ENCODE peak calls at places on chromosomes 4 and X, in five cellular contexts. M is K562, Z is GM12878, F is H1, G is HepG2. D is an unnamed sample.

GRCh38 chrX:148500428-148501120 is at the start of gene AFF2:
- DNase-seq in M (no peak), G (no peak), Z (no peak), F (no peak), D (peak)

GRCh38 chr4:39335566-39335965 is 30.6 kb downstream of the RFC1 start:
- DNase-seq in M (no peak), G (no peak), F (no peak), Z (no peak), D (no peak)

GRCh38 chrX:281166-281999 is at the start of gene PLCXD1:
- DNase-seq in Z (no peak), F (peak), M (peak), G (peak), D (peak)

GRCh38 chr4:156875697-156876096 is 95.9 kb downstream of the PDGFC start:
- DNase-seq in M (no peak), F (no peak), Z (no peak), G (no peak), D (no peak)

GRCh38 chr4:113222006-113222405 is 172.6 kb downstream of the ANK2 start:
- DNase-seq in G (no peak), Z (no peak), M (no peak), F (no peak), D (no peak)

GRCh38 chr4:69054578-69055200 is 41.6 kb upstream of the UGT2B7 start:
- DNase-seq in M (no peak), G (peak), Z (no peak), F (no peak), D (no peak)

GRCh38 chrX:22057667-22058066 is 25.5 kb downstream of the PHEX start:
- DNase-seq in Z (no peak), G (no peak), F (no peak), M (no peak), D (no peak)

GRCh38 chrX:132612990-132613564 is 124.2 kb upstream of the MBNL3 start:
- DNase-seq in M (peak), Z (no peak), G (no peak), F (no peak), D (peak)

GRCh38 chr4:135418353-135418752 is 1216.8 kb upstream of the PABPC4L start:
- DNase-seq in G (peak), Z (no peak), F (no peak), M (no peak), D (peak)

GRCh38 chr4:35124116-35124515 is 1120.2 kb downstream of the ARAP2 start:
- DNase-seq in M (no peak), Z (no peak), G (no peak), F (no peak), D (no peak)

GRCh38 chrX:26007462-26007861 is 130.7 kb upstream of the MAGEB18 start:
- DNase-seq in G (no peak), F (no peak), M (no peak), Z (no peak), D (no peak)

GRCh38 chrX:149274516-149275105 is 230.5 kb downstream of the IDS start:
- DNase-seq in G (no peak), F (no peak), Z (no peak), M (no peak), D (no peak)

GRCh38 chr4:186723207-186724047 is at the start of gene FAT1:
- DNase-seq in G (peak), Z (no peak), M (peak), F (no peak), D (peak)

GRCh38 chr4:136283973-136284372 is 1248.3 kb downstream of the PCDH18 start:
- DNase-seq in G (no peak), Z (no peak), F (no peak), M (no peak), D (no peak)

GRCh38 chr4:17958185-17958584 is 63.4 kb downstream of the LCORL start:
- DNase-seq in Z (no peak), M (no peak), G (no peak), F (no peak), D (no peak)

GRCh38 chr4:113657834-113658233 is 103.7 kb downstream of the CAMK2D start:
- DNase-seq in G (no peak), Z (no peak), M (no peak), F (no peak), D (no peak)

GRCh38 chrX:24148118-24148517 is 1.4 kb upstream of the ZFX start:
- DNase-seq in F (no peak), M (no peak), G (no peak), Z (no peak), D (no peak)

GRCh38 chrX:12979630-12980015 is 4.7 kb downstream of the TMSB4X start:
- DNase-seq in Z (no peak), G (no peak), F (no peak), M (no peak), D (no peak)

GRCh38 chrX:45360571-45360970 is 159.9 kb upstream of the DIPK2B start:
- DNase-seq in M (no peak), F (no peak), G (no peak), Z (no peak), D (no peak)

GRCh38 chr4:7368296-7368695 is 66.4 kb downstream of the PSAPL1 start:
- DNase-seq in G (no peak), M (no peak), Z (no peak), F (no peak), D (no peak)

GRCh38 chr4:7367361-7367760 is 67.4 kb downstream of the PSAPL1 start:
- DNase-seq in M (no peak), F (no peak), Z (no peak), G (no peak), D (no peak)

GRCh38 chr4:7366180-7366957 is 68.4 kb downstream of the PSAPL1 start:
- DNase-seq in M (no peak), F (no peak), G (no peak), Z (no peak), D (peak)

GRCh38 chr4:7366958-7367353 is 67.8 kb downstream of the PSAPL1 start:
- DNase-seq in M (no peak), F (no peak), Z (no peak), G (no peak), D (no peak)

GRCh38 chr4:7367894-7368293 is 66.8 kb downstream of the PSAPL1 start:
- DNase-seq in G (no peak), F (no peak), M (no peak), Z (no peak), D (no peak)
- TF ChIP-seq EZH2 in G (no peak), F (no peak), M (no peak), Z (no peak), D (no peak)

DNA sequence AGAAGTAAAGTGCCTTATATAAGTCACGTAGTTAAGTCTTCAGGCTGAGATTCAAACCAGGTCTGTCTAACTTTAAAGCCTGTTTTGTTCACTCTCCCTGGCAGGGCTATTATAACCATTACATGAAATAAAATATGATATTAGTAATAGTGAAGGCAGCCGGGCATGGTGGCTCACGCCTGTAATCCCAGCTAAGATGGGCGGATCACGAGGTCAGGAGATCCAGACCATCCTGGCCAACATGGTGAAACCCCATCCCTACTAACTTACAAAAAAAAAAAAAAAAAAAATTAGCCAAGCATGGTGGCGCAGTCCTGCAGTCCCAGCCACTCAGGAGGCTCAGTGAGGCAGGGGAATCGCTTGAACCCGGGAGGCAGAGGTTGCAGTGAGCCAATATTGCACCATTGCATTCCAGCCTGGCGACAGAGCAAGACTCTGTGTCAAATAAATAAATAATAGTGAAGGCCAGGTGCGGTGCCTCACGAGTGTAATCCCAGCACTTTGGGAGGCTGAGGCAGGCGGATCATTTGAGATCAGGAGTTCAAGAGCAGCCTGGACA is 22.1 kb upstream of the SOWAHD start:
- DNase-seq in Z (no peak), F (no peak), G (peak), M (no peak), D (no peak)
- TF ChIP-seq CREB1 in Z (no peak), F (no peak), G (no peak), M (no peak), D (no peak)

GRCh38 chr4:5051210-5051691 is at the start of gene STK32B:
- DNase-seq in F (peak), M (peak), G (no peak), Z (no peak), D (peak)
- TF ChIP-seq EZH2 in F (no peak), M (no peak), G (no peak), Z (no peak), D (no peak)

GRCh38 chr4:10891866-10892265 is 207.3 kb upstream of the CLNK start:
- DNase-seq in Z (no peak), F (no peak), G (no peak), M (no peak), D (no peak)
- TF ChIP-seq CREB1 in Z (no peak), F (no peak), G (no peak), M (no peak), D (no peak)

GRCh38 chr4:92305878-92306520 is 2.2 kb downstream of the GRID2 start:
- DNase-seq in G (no peak), M (no peak), F (no peak), Z (no peak), D (peak)
- TF ChIP-seq EZH2 in G (no peak), M (no peak), F (no peak), Z (no peak), D (no peak)

GRCh38 chr4:183905593-183906485 is 732 bp downstream of the STOX2 start:
- DNase-seq in G (no peak), Z (no peak), F (peak), M (no peak), D (peak)

GRCh38 chr4:183906736-183907651 is 1.9 kb downstream of the STOX2 start:
- DNase-seq in G (no peak), M (no peak), Z (no peak), F (no peak), D (peak)

GRCh38 chr4:183906486-183906735 is 1.3 kb downstream of the STOX2 start:
- DNase-seq in G (no peak), F (no peak), M (no peak), Z (no peak), D (no peak)

GRCh38 chr4:183908284-183908683 is 3.2 kb downstream of the STOX2 start:
- DNase-seq in F (no peak), G (no peak), M (no peak), Z (no peak), D (no peak)

DNA sequence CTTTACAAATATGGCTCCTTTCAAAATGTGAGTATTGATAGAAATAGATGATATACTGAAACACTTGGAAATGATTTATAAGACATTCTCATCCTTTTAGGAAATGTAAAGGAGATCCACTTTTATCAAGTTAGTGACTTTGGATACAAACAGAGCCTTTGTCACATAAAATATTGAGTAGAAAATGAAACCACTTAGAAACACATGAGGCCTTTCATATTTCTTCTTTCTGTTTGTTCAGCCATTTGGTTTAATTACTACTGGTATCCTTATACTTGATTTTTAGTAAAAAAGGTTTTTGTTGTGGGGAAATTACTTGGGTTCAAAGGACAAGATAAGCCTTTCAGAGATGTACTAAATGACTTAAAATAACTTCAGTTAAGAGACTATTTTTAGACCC is 4.1 kb downstream of the STOX2 start:
- DNase-seq in F (no peak), G (no peak), Z (no peak), M (no peak), D (no peak)
- TF ChIP-seq CREB1 in F (no peak), G (no peak), Z (no peak), M (no peak), D (no peak)

DNA sequence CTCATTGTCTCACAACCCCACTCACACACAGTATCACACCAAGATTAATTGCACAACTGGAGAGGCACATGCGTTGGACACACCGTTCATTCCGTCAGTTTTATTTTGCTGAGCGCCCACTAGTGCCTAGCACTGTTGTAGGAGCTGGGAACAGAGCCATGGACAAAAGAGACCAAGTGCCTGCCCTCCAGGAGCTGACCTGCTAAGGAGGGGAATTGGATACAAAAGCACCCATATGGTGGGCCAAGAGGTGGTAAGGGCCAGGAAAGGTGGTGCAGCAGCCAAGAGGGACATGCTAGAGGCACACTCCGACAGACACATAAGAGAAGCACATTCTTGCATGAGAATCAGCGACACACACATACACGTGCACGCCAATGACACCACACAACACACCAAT is 705 bp upstream of the CRMP1 start:
- DNase-seq in G (no peak), Z (no peak), F (no peak), M (no peak), D (no peak)
- TF ChIP-seq EZH2 in G (no peak), Z (no peak), F (no peak), M (no peak), D (peak)

GRCh38 chr4:8025668-8026067 is 86.0 kb upstream of the AFAP1 start:
- DNase-seq in M (no peak), Z (no peak), F (no peak), G (no peak), D (no peak)
- TF ChIP-seq CREB1 in M (no peak), Z (no peak), F (no peak), G (no peak), D (no peak)

DNA sequence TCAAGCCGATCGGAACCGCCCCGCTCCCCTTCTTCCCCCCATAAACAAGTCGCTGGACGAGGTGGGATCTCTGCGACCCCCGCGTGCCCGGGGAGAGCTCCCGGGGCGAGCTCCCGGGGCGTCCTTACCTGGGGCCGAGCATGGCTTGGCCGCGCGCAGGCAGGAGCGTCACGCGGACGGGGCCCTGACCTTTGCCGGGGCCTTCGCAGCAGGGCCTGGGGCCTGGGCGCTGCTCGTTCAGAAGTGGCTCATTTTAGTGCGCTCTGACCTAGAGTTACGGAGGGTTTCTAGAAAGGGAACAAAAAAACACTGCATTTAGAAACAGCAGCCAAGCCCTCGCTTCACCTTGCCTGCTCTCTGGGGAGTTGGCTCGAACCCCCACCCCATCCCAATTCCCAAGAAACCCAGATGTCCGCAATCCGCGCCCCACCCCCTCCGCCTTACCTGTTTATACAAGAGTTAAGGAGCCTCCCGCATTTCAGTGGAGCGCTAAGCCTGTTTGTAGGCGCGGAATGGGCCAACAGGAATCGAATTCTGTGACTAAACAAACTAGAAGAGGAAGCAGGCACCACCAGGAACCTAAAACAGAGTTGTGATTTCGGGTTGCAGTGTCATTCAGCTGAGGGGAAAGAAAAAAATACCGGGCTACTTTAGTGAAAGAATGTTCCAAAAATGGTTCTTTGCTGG is 814 bp upstream of the RBM47 start:
- DNase-seq in Z (peak), F (peak), G (no peak), M (no peak), D (peak)
- TF ChIP-seq EZH2 in Z (no peak), F (no peak), G (no peak), M (no peak), D (no peak)

D was measured in GM23338.